ENCODE peak calls at places on chromosomes 7 and 10, in five cellular contexts. One of them, this sample, is unnamed.

GRCh38 chr10:3805791-3806381 is 20.9 kb upstream of the KLF6 start:
- DNase-seq in NCI-H146: peak
- DNase-seq in HuH-7: no peak
- DNase-seq in putamen: no peak
- DNase-seq in fibroblast of villous mesenchyme: peak
- DNase-seq in this sample: peak

GRCh38 chr7:4745971-4746919 is 29.2 kb upstream of the AP5Z1 start:
- DNase-seq in NCI-H146: no peak
- DNase-seq in HuH-7: no peak
- DNase-seq in putamen: no peak
- DNase-seq in fibroblast of villous mesenchyme: peak
- DNase-seq in this sample: peak

GRCh38 chr10:62738916-62739315 is 65.6 kb upstream of the ADO start:
- DNase-seq in NCI-H146: no peak
- DNase-seq in HuH-7: no peak
- DNase-seq in putamen: no peak
- DNase-seq in fibroblast of villous mesenchyme: peak
- DNase-seq in this sample: no peak

GRCh38 chr7:19321925-19322470 is 176.8 kb upstream of the FERD3L start:
- DNase-seq in NCI-H146: no peak
- DNase-seq in HuH-7: no peak
- DNase-seq in putamen: no peak
- DNase-seq in fibroblast of villous mesenchyme: no peak
- DNase-seq in this sample: no peak

GRCh38 chr10:63878428-63878827 is 357.2 kb downstream of the REEP3 start:
- DNase-seq in NCI-H146: no peak
- DNase-seq in HuH-7: no peak
- DNase-seq in putamen: no peak
- DNase-seq in fibroblast of villous mesenchyme: no peak
- DNase-seq in this sample: no peak

GRCh38 chr7:23206511-23206867 is 24.6 kb downstream of the NUP42 start:
- DNase-seq in NCI-H146: no peak
- DNase-seq in HuH-7: no peak
- DNase-seq in putamen: no peak
- DNase-seq in fibroblast of villous mesenchyme: no peak
- DNase-seq in this sample: no peak

GRCh38 chr7:17408904-17409290 is 110.4 kb downstream of the AHR start:
- DNase-seq in NCI-H146: no peak
- DNase-seq in HuH-7: no peak
- DNase-seq in putamen: no peak
- DNase-seq in fibroblast of villous mesenchyme: peak
- DNase-seq in this sample: no peak

GRCh38 chr10:22784668-22785067 is 70.3 kb upstream of the PIP4K2A start:
- DNase-seq in NCI-H146: no peak
- DNase-seq in HuH-7: no peak
- DNase-seq in putamen: no peak
- DNase-seq in fibroblast of villous mesenchyme: no peak
- DNase-seq in this sample: no peak

GRCh38 chr10:70493660-70494234 is 15.2 kb downstream of the PALD1 start:
- DNase-seq in NCI-H146: peak
- DNase-seq in HuH-7: no peak
- DNase-seq in putamen: no peak
- DNase-seq in fibroblast of villous mesenchyme: no peak
- DNase-seq in this sample: no peak

GRCh38 chr10:22426653-22427052 is 81.4 kb downstream of the SPAG6 start:
- DNase-seq in NCI-H146: no peak
- DNase-seq in HuH-7: no peak
- DNase-seq in putamen: no peak
- DNase-seq in fibroblast of villous mesenchyme: no peak
- DNase-seq in this sample: no peak

GRCh38 chr10:133442967-133443924 is 10.5 kb upstream of the SCART1 start:
- DNase-seq in NCI-H146: no peak
- DNase-seq in HuH-7: no peak
- DNase-seq in putamen: no peak
- DNase-seq in fibroblast of villous mesenchyme: no peak
- DNase-seq in this sample: no peak

GRCh38 chr10:132329565-132330485 is 2.2 kb upstream of the LRRC27 start:
- DNase-seq in NCI-H146: no peak
- DNase-seq in HuH-7: no peak
- DNase-seq in putamen: no peak
- DNase-seq in fibroblast of villous mesenchyme: peak
- DNase-seq in this sample: no peak

GRCh38 chr10:26480909-26481703 is 43.0 kb downstream of the APBB1IP start:
- DNase-seq in NCI-H146: no peak
- DNase-seq in HuH-7: no peak
- DNase-seq in putamen: peak
- DNase-seq in fibroblast of villous mesenchyme: no peak
- DNase-seq in this sample: no peak

GRCh38 chr10:70335246-70335613 is 47.2 kb downstream of the LRRC20 start:
- DNase-seq in NCI-H146: no peak
- DNase-seq in HuH-7: no peak
- DNase-seq in putamen: no peak
- DNase-seq in fibroblast of villous mesenchyme: no peak
- DNase-seq in this sample: no peak

GRCh38 chr10:3622845-3623621 is 162.0 kb downstream of the KLF6 start:
- DNase-seq in NCI-H146: peak
- DNase-seq in HuH-7: no peak
- DNase-seq in putamen: no peak
- DNase-seq in fibroblast of villous mesenchyme: peak
- DNase-seq in this sample: no peak

GRCh38 chr7:3955751-3956696 is 655.0 kb downstream of the SDK1 start:
- DNase-seq in NCI-H146: no peak
- DNase-seq in HuH-7: no peak
- DNase-seq in putamen: no peak
- DNase-seq in fibroblast of villous mesenchyme: peak
- DNase-seq in this sample: no peak

GRCh38 chr7:155652156-155653124 is 8.0 kb downstream of the RBM33 start:
- DNase-seq in NCI-H146: no peak
- DNase-seq in HuH-7: no peak
- DNase-seq in putamen: no peak
- DNase-seq in fibroblast of villous mesenchyme: no peak
- DNase-seq in this sample: no peak

GRCh38 chr10:96448021-96448457 is 65.7 kb downstream of the TLL2 start:
- DNase-seq in NCI-H146: peak
- DNase-seq in HuH-7: no peak
- DNase-seq in putamen: no peak
- DNase-seq in fibroblast of villous mesenchyme: no peak
- DNase-seq in this sample: no peak

GRCh38 chr7:24728503-24729364 is 28.5 kb downstream of the GSDME start:
- DNase-seq in NCI-H146: no peak
- DNase-seq in HuH-7: no peak
- DNase-seq in putamen: peak
- DNase-seq in fibroblast of villous mesenchyme: peak
- DNase-seq in this sample: no peak

GRCh38 chr7:39099146-39099545 is 121.4 kb downstream of the POU6F2 start:
- DNase-seq in NCI-H146: no peak
- DNase-seq in HuH-7: no peak
- DNase-seq in putamen: no peak
- DNase-seq in fibroblast of villous mesenchyme: no peak
- DNase-seq in this sample: no peak

GRCh38 chr7:18961997-18962396 is 155.4 kb downstream of the TWIST1 start:
- DNase-seq in NCI-H146: no peak
- DNase-seq in HuH-7: no peak
- DNase-seq in putamen: no peak
- DNase-seq in fibroblast of villous mesenchyme: peak
- DNase-seq in this sample: no peak

GRCh38 chr10:119209050-119209735 is 1.8 kb downstream of the GRK5 start:
- DNase-seq in NCI-H146: peak
- DNase-seq in HuH-7: peak
- DNase-seq in putamen: peak
- DNase-seq in fibroblast of villous mesenchyme: peak
- DNase-seq in this sample: peak

GRCh38 chr10:131731780-131732630 is 168.8 kb upstream of the PPP2R2D start:
- DNase-seq in NCI-H146: no peak
- DNase-seq in HuH-7: no peak
- DNase-seq in putamen: no peak
- DNase-seq in fibroblast of villous mesenchyme: no peak
- DNase-seq in this sample: no peak

GRCh38 chr10:27620425-27621397 is 116.6 kb downstream of the RAB18 start:
- DNase-seq in NCI-H146: no peak
- DNase-seq in HuH-7: no peak
- DNase-seq in putamen: no peak
- DNase-seq in fibroblast of villous mesenchyme: peak
- DNase-seq in this sample: no peak

GRCh38 chr7:134637441-134637840 is 9.2 kb upstream of the BPGM start:
- DNase-seq in NCI-H146: no peak
- DNase-seq in HuH-7: no peak
- DNase-seq in putamen: no peak
- DNase-seq in fibroblast of villous mesenchyme: no peak
- DNase-seq in this sample: no peak

GRCh38 chr7:2524808-2525140 is 5.2 kb downstream of the LFNG start:
- DNase-seq in NCI-H146: no peak
- DNase-seq in HuH-7: no peak
- DNase-seq in putamen: no peak
- DNase-seq in fibroblast of villous mesenchyme: no peak
- DNase-seq in this sample: no peak

GRCh38 chr7:7911339-7911738 is 57.3 kb upstream of the GLCCI1 start:
- DNase-seq in NCI-H146: no peak
- DNase-seq in HuH-7: peak
- DNase-seq in putamen: no peak
- DNase-seq in fibroblast of villous mesenchyme: peak
- DNase-seq in this sample: no peak

GRCh38 chr10:70772627-70773026 is 12.6 kb downstream of the TBATA start:
- DNase-seq in NCI-H146: peak
- DNase-seq in HuH-7: no peak
- DNase-seq in putamen: no peak
- DNase-seq in fibroblast of villous mesenchyme: no peak
- DNase-seq in this sample: no peak

This sample was measured in T-helper 1 cell.